ENCODE peak calls at places on chromosomes 13 and 19, in seven cellular contexts. One of them, this sample, is unnamed.

GRCh38 chr13:40350283-40350992 is 316.0 kb downstream of the FOXO1 start:
- DNase-seq in activated naive CD4-positive, alpha-beta T cell treated with anti-CD3 and anti-CD28 coated beads, Interleukin-2, amount 10 ng/mL, durations not matched to agents 7 days and 5 days: no peak
- DNase-seq in AG04450: no peak
- DNase-seq in OCI-LY7: no peak
- DNase-seq in fibroblast of pulmonary artery: peak; percentile 46
- DNase-seq in stimulated activated CD8-positive, alpha-beta memory T cell treated with anti-CD3 and anti-CD28 coated beads, Interleukin-15, amount 100 ng/mL, for 1 hour: no peak
- DNase-seq in Kasumi-1: no peak
- DNase-seq in this sample: no peak

GRCh38 chr13:30045916-30046704 is 195.7 kb upstream of the UBL3 start:
- DNase-seq in AG04450: peak; percentile 51
- DNase-seq in fibroblast of pulmonary artery: peak; percentile 44
- DNase-seq in Kasumi-1: no peak
- DNase-seq in stimulated activated CD8-positive, alpha-beta memory T cell treated with anti-CD3 and anti-CD28 coated beads, Interleukin-15, amount 100 ng/mL, for 1 hour: no peak
- DNase-seq in OCI-LY7: no peak
- DNase-seq in activated naive CD4-positive, alpha-beta T cell treated with anti-CD3 and anti-CD28 coated beads, Interleukin-2, amount 10 ng/mL, durations not matched to agents 7 days and 5 days: no peak
- DNase-seq in this sample: no peak

GRCh38 chr19:13281567-13282291 is 131.5 kb downstream of the IER2 start:
- DNase-seq in activated naive CD4-positive, alpha-beta T cell treated with anti-CD3 and anti-CD28 coated beads, Interleukin-2, amount 10 ng/mL, durations not matched to agents 7 days and 5 days: no peak
- DNase-seq in AG04450: no peak
- DNase-seq in Kasumi-1: no peak
- DNase-seq in stimulated activated CD8-positive, alpha-beta memory T cell treated with anti-CD3 and anti-CD28 coated beads, Interleukin-15, amount 100 ng/mL, for 1 hour: no peak
- DNase-seq in fibroblast of pulmonary artery: no peak
- DNase-seq in OCI-LY7: no peak
- DNase-seq in this sample: no peak

GRCh38 chr19:4396949-4397783 is 3.2 kb downstream of the SH3GL1 start:
- DNase-seq in OCI-LY7: no peak
- DNase-seq in fibroblast of pulmonary artery: no peak
- DNase-seq in stimulated activated CD8-positive, alpha-beta memory T cell treated with anti-CD3 and anti-CD28 coated beads, Interleukin-15, amount 100 ng/mL, for 1 hour: no peak
- DNase-seq in activated naive CD4-positive, alpha-beta T cell treated with anti-CD3 and anti-CD28 coated beads, Interleukin-2, amount 10 ng/mL, durations not matched to agents 7 days and 5 days: no peak
- DNase-seq in Kasumi-1: no peak
- DNase-seq in AG04450: no peak
- DNase-seq in this sample: no peak

GRCh38 chr19:49861127-49861526 is 6.2 kb downstream of the PNKP start:
- DNase-seq in activated naive CD4-positive, alpha-beta T cell treated with anti-CD3 and anti-CD28 coated beads, Interleukin-2, amount 10 ng/mL, durations not matched to agents 7 days and 5 days: no peak
- DNase-seq in OCI-LY7: no peak
- DNase-seq in AG04450: no peak
- DNase-seq in Kasumi-1: no peak
- DNase-seq in fibroblast of pulmonary artery: no peak
- DNase-seq in stimulated activated CD8-positive, alpha-beta memory T cell treated with anti-CD3 and anti-CD28 coated beads, Interleukin-15, amount 100 ng/mL, for 1 hour: no peak
- DNase-seq in this sample: no peak

GRCh38 chr13:96898855-96899254 is 95.4 kb downstream of the OXGR1 start:
- DNase-seq in OCI-LY7: no peak
- DNase-seq in stimulated activated CD8-positive, alpha-beta memory T cell treated with anti-CD3 and anti-CD28 coated beads, Interleukin-15, amount 100 ng/mL, for 1 hour: no peak
- DNase-seq in AG04450: no peak
- DNase-seq in activated naive CD4-positive, alpha-beta T cell treated with anti-CD3 and anti-CD28 coated beads, Interleukin-2, amount 10 ng/mL, durations not matched to agents 7 days and 5 days: no peak
- DNase-seq in fibroblast of pulmonary artery: no peak
- DNase-seq in Kasumi-1: no peak
- DNase-seq in this sample: no peak

GRCh38 chr13:107422421-107422820 is 792.9 kb downstream of the LIG4 start:
- DNase-seq in fibroblast of pulmonary artery: no peak
- DNase-seq in AG04450: no peak
- DNase-seq in Kasumi-1: peak; percentile 21
- DNase-seq in activated naive CD4-positive, alpha-beta T cell treated with anti-CD3 and anti-CD28 coated beads, Interleukin-2, amount 10 ng/mL, durations not matched to agents 7 days and 5 days: no peak
- DNase-seq in stimulated activated CD8-positive, alpha-beta memory T cell treated with anti-CD3 and anti-CD28 coated beads, Interleukin-15, amount 100 ng/mL, for 1 hour: no peak
- DNase-seq in OCI-LY7: no peak
- DNase-seq in this sample: peak; percentile 26

GRCh38 chr19:31339405-31339804 is 9.8 kb downstream of the TSHZ3 start:
- DNase-seq in Kasumi-1: no peak
- DNase-seq in fibroblast of pulmonary artery: no peak
- DNase-seq in stimulated activated CD8-positive, alpha-beta memory T cell treated with anti-CD3 and anti-CD28 coated beads, Interleukin-15, amount 100 ng/mL, for 1 hour: no peak
- DNase-seq in OCI-LY7: peak; percentile 37
- DNase-seq in activated naive CD4-positive, alpha-beta T cell treated with anti-CD3 and anti-CD28 coated beads, Interleukin-2, amount 10 ng/mL, durations not matched to agents 7 days and 5 days: no peak
- DNase-seq in AG04450: no peak
- DNase-seq in this sample: no peak

GRCh38 chr19:38850976-38851621 is 1.3 kb upstream of the HNRNPL start:
- DNase-seq in AG04450: no peak
- DNase-seq in Kasumi-1: no peak
- DNase-seq in activated naive CD4-positive, alpha-beta T cell treated with anti-CD3 and anti-CD28 coated beads, Interleukin-2, amount 10 ng/mL, durations not matched to agents 7 days and 5 days: peak; percentile 47
- DNase-seq in fibroblast of pulmonary artery: no peak
- DNase-seq in stimulated activated CD8-positive, alpha-beta memory T cell treated with anti-CD3 and anti-CD28 coated beads, Interleukin-15, amount 100 ng/mL, for 1 hour: no peak
- DNase-seq in OCI-LY7: no peak
- DNase-seq in this sample: peak; percentile 58

GRCh38 chr13:76822691-76823267 is 63.4 kb downstream of the KCTD12 start:
- DNase-seq in Kasumi-1: peak; percentile 37
- DNase-seq in OCI-LY7: peak; percentile 8
- DNase-seq in AG04450: no peak
- DNase-seq in stimulated activated CD8-positive, alpha-beta memory T cell treated with anti-CD3 and anti-CD28 coated beads, Interleukin-15, amount 100 ng/mL, for 1 hour: no peak
- DNase-seq in fibroblast of pulmonary artery: peak; percentile 77
- DNase-seq in activated naive CD4-positive, alpha-beta T cell treated with anti-CD3 and anti-CD28 coated beads, Interleukin-2, amount 10 ng/mL, durations not matched to agents 7 days and 5 days: peak; percentile 25
- DNase-seq in this sample: no peak

GRCh38 chr13:112124100-112124499 is 57.2 kb downstream of the SOX1 start:
- DNase-seq in fibroblast of pulmonary artery: no peak
- DNase-seq in stimulated activated CD8-positive, alpha-beta memory T cell treated with anti-CD3 and anti-CD28 coated beads, Interleukin-15, amount 100 ng/mL, for 1 hour: no peak
- DNase-seq in activated naive CD4-positive, alpha-beta T cell treated with anti-CD3 and anti-CD28 coated beads, Interleukin-2, amount 10 ng/mL, durations not matched to agents 7 days and 5 days: no peak
- DNase-seq in AG04450: no peak
- DNase-seq in Kasumi-1: no peak
- DNase-seq in OCI-LY7: no peak
- DNase-seq in this sample: no peak

GRCh38 chr19:38793186-38793585 is 4.2 kb downstream of the LGALS7B start:
- DNase-seq in Kasumi-1: no peak
- DNase-seq in OCI-LY7: no peak
- DNase-seq in AG04450: no peak
- DNase-seq in stimulated activated CD8-positive, alpha-beta memory T cell treated with anti-CD3 and anti-CD28 coated beads, Interleukin-15, amount 100 ng/mL, for 1 hour: no peak
- DNase-seq in fibroblast of pulmonary artery: peak; percentile 45
- DNase-seq in activated naive CD4-positive, alpha-beta T cell treated with anti-CD3 and anti-CD28 coated beads, Interleukin-2, amount 10 ng/mL, durations not matched to agents 7 days and 5 days: no peak
- DNase-seq in this sample: no peak

GRCh38 chr13:27211771-27212364 is 39.5 kb upstream of the RPL21 start:
- DNase-seq in OCI-LY7: no peak
- DNase-seq in AG04450: peak; percentile 24
- DNase-seq in activated naive CD4-positive, alpha-beta T cell treated with anti-CD3 and anti-CD28 coated beads, Interleukin-2, amount 10 ng/mL, durations not matched to agents 7 days and 5 days: no peak
- DNase-seq in stimulated activated CD8-positive, alpha-beta memory T cell treated with anti-CD3 and anti-CD28 coated beads, Interleukin-15, amount 100 ng/mL, for 1 hour: no peak
- DNase-seq in Kasumi-1: no peak
- DNase-seq in fibroblast of pulmonary artery: peak; percentile 76
- DNase-seq in this sample: no peak

GRCh38 chr13:44932171-44932849 is 57.0 kb downstream of the NUFIP1 start:
- DNase-seq in Kasumi-1: no peak
- DNase-seq in activated naive CD4-positive, alpha-beta T cell treated with anti-CD3 and anti-CD28 coated beads, Interleukin-2, amount 10 ng/mL, durations not matched to agents 7 days and 5 days: no peak
- DNase-seq in OCI-LY7: no peak
- DNase-seq in stimulated activated CD8-positive, alpha-beta memory T cell treated with anti-CD3 and anti-CD28 coated beads, Interleukin-15, amount 100 ng/mL, for 1 hour: no peak
- DNase-seq in AG04450: no peak
- DNase-seq in fibroblast of pulmonary artery: no peak
- DNase-seq in this sample: no peak